ENCODE peak calls at places on chromosomes 4 and X, in eight cellular contexts. One of them, this sample, is unnamed.

GRCh38 chrX:17635231-17635630 is 102.1 kb upstream of the SCML1 start:
- DNase-seq in HCT116: no peak
- DNase-seq in GM23338: peak; percentile 83
- DNase-seq in Panc1: no peak
- DNase-seq in prostate gland: peak; percentile 5
- DNase-seq in GM12878: no peak
- DNase-seq in HL-60: no peak
- DNase-seq in K562: no peak
- DNase-seq in this sample: no peak

GRCh38 chr4:140223056-140223810 is 69.2 kb upstream of the MAML3 start:
- DNase-seq in Panc1: no peak
- DNase-seq in K562: no peak
- DNase-seq in prostate gland: no peak
- DNase-seq in GM23338: no peak
- DNase-seq in HL-60: no peak
- DNase-seq in GM12878: no peak
- DNase-seq in HCT116: peak; percentile 8
- DNase-seq in this sample: no peak

GRCh38 chr4:76147454-76148141 is 599 bp downstream of the NUP54 start:
- DNase-seq in K562: peak; percentile 83
- DNase-seq in GM12878: peak; percentile 15
- DNase-seq in HCT116: peak; percentile 75
- DNase-seq in Panc1: peak; percentile 1
- DNase-seq in HL-60: peak; percentile 39
- DNase-seq in prostate gland: peak; percentile 22
- DNase-seq in GM23338: peak; percentile 98
- DNase-seq in this sample: peak; percentile 28

GRCh38 chrX:39899876-39900787 is 197.6 kb downstream of the BCOR start:
- DNase-seq in GM23338: no peak
- DNase-seq in HL-60: no peak
- DNase-seq in prostate gland: no peak
- DNase-seq in HCT116: no peak
- DNase-seq in K562: no peak
- DNase-seq in Panc1: no peak
- DNase-seq in GM12878: no peak
- DNase-seq in this sample: no peak

GRCh38 chr4:154872198-154872597 is 91.1 kb downstream of the RBM46 start:
- DNase-seq in Panc1: no peak
- DNase-seq in HCT116: no peak
- DNase-seq in HL-60: no peak
- DNase-seq in prostate gland: no peak
- DNase-seq in K562: no peak
- DNase-seq in GM23338: no peak
- DNase-seq in GM12878: no peak
- DNase-seq in this sample: no peak

GRCh38 chrX:68183612-68184214 is 249.6 kb downstream of the OPHN1 start:
- DNase-seq in K562: peak; percentile 15
- DNase-seq in GM12878: no peak
- DNase-seq in HL-60: no peak
- DNase-seq in Panc1: no peak
- DNase-seq in HCT116: no peak
- DNase-seq in prostate gland: no peak
- DNase-seq in GM23338: peak; percentile 65
- DNase-seq in this sample: no peak

GRCh38 chr4:119189638-119190037 is 22.9 kb upstream of the USP53 start:
- DNase-seq in Panc1: no peak
- DNase-seq in HL-60: no peak
- DNase-seq in prostate gland: no peak
- DNase-seq in K562: no peak
- DNase-seq in GM23338: no peak
- DNase-seq in GM12878: no peak
- DNase-seq in HCT116: no peak
- DNase-seq in this sample: no peak

GRCh38 chr4:137310593-137311490 is 221.5 kb downstream of the PCDH18 start:
- DNase-seq in GM23338: no peak
- DNase-seq in Panc1: no peak
- DNase-seq in HCT116: no peak
- DNase-seq in HL-60: no peak
- DNase-seq in K562: no peak
- DNase-seq in prostate gland: no peak
- DNase-seq in GM12878: no peak
- DNase-seq in this sample: no peak

GRCh38 chrX:69524765-69525164 is 20.6 kb downstream of the NALF2 start:
- DNase-seq in HL-60: no peak
- DNase-seq in GM12878: no peak
- DNase-seq in prostate gland: no peak
- DNase-seq in K562: no peak
- DNase-seq in HCT116: no peak
- DNase-seq in Panc1: no peak
- DNase-seq in GM23338: no peak
- DNase-seq in this sample: no peak

GRCh38 chrX:69522052-69522451 is 17.9 kb downstream of the NALF2 start:
- DNase-seq in K562: no peak
- DNase-seq in HCT116: no peak
- DNase-seq in Panc1: no peak
- DNase-seq in HL-60: no peak
- DNase-seq in GM23338: no peak
- DNase-seq in prostate gland: no peak
- DNase-seq in GM12878: no peak
- DNase-seq in this sample: no peak

GRCh38 chrX:69523314-69523713 is 19.2 kb downstream of the NALF2 start:
- DNase-seq in Panc1: no peak
- DNase-seq in GM23338: peak; percentile 11
- DNase-seq in K562: no peak
- DNase-seq in prostate gland: no peak
- DNase-seq in HCT116: no peak
- DNase-seq in HL-60: no peak
- DNase-seq in GM12878: no peak
- DNase-seq in this sample: no peak
- TF ChIP-seq POLR2AphosphoS5 in Panc1: no peak
- TF ChIP-seq POLR2AphosphoS5 in GM23338: no peak
- TF ChIP-seq POLR2AphosphoS5 in K562: no peak
- TF ChIP-seq POLR2AphosphoS5 in prostate gland: no peak
- TF ChIP-seq POLR2AphosphoS5 in HCT116: no peak
- TF ChIP-seq POLR2AphosphoS5 in HL-60: no peak
- TF ChIP-seq POLR2AphosphoS5 in GM12878: no peak
- TF ChIP-seq POLR2AphosphoS5 in this sample: no peak

GRCh38 chrX:107776649-107777535 is 641 bp upstream of the NCBP2L start:
- DNase-seq in HL-60: peak; percentile 60
- DNase-seq in prostate gland: peak; percentile 86
- DNase-seq in GM23338: peak; percentile 88
- DNase-seq in Panc1: peak; percentile 78
- DNase-seq in K562: peak; percentile 73
- DNase-seq in GM12878: peak; percentile 42
- DNase-seq in HCT116: peak; percentile 79
- DNase-seq in this sample: peak; percentile 87

GRCh38 chrX:107773906-107774435 is 1.6 kb downstream of the TSC22D3 start:
- DNase-seq in Panc1: no peak
- DNase-seq in K562: no peak
- DNase-seq in HL-60: no peak
- DNase-seq in GM23338: no peak
- DNase-seq in GM12878: no peak
- DNase-seq in prostate gland: no peak
- DNase-seq in HCT116: no peak
- DNase-seq in this sample: no peak

GRCh38 chrX:107777536-107777832 is at the start of gene NCBP2L:
- DNase-seq in HL-60: no peak
- DNase-seq in prostate gland: no peak
- DNase-seq in HCT116: no peak
- DNase-seq in K562: no peak
- DNase-seq in GM23338: no peak
- DNase-seq in GM12878: no peak
- DNase-seq in Panc1: no peak
- DNase-seq in this sample: no peak

GRCh38 chrX:107775000-107775733 is 420 bp downstream of the TSC22D3 start:
- DNase-seq in GM12878: no peak
- DNase-seq in GM23338: peak; percentile 16
- DNase-seq in prostate gland: no peak
- DNase-seq in K562: no peak
- DNase-seq in HL-60: peak; percentile 28
- DNase-seq in HCT116: no peak
- DNase-seq in Panc1: no peak
- DNase-seq in this sample: no peak

DNA sequence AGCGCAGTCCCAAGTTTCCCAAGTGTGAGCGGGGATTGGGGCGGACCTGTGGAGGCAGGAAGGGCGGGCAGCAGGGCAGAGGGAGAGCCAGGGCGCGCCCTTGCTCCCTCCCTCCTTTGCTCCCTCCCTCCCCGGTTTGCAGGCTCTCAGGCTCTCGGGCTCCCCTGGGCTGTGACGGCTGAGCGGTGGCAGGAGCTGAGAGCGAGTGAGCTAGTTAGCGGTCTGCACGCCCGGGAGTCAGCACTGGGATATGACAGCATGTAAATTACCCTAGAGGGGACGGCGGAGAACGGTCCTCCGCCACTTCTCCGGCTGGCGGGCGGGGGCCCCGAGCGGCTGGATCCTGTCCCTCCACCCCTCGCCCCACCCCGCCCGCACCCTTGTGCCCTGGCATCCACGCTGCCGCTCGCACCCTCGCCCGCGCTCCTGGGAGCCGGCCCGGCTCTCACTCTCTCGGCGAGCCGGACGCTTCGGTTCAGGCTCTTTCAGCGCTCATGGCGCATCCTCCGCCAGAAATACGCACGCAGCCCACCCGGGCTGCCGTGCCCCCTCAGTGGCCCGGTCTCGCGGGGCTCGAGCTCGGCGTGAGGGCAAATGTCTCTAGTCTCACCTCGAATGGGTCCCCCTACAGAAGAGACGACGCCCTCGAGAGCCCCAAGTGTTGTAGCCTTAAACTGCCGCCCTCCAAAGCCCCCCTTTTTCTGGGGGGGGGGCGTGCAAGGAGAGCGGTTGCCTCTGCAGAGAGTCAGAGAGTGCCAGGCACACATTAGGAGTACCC is at the start of gene TSC22D3:
- DNase-seq in HCT116: peak; percentile 29
- DNase-seq in HL-60: no peak
- DNase-seq in prostate gland: peak; percentile 74
- DNase-seq in GM23338: peak; percentile 75
- DNase-seq in Panc1: no peak
- DNase-seq in GM12878: no peak
- DNase-seq in K562: peak; percentile 48
- DNase-seq in this sample: peak; percentile 67
- TF ChIP-seq CTCF in HCT116: no peak
- TF ChIP-seq CTCF in HL-60: no peak
- TF ChIP-seq CTCF in prostate gland: peak; percentile 26
- TF ChIP-seq CTCF in GM23338: no peak
- TF ChIP-seq CTCF in Panc1: peak; percentile 20
- TF ChIP-seq CTCF in GM12878: peak; percentile 22
- TF ChIP-seq CTCF in K562: peak; percentile 41
- TF ChIP-seq CTCF in this sample: no peak

GRCh38 chr4:109916003-109916399 is 3.3 kb downstream of the EGF start:
- DNase-seq in GM23338: no peak
- DNase-seq in K562: no peak
- DNase-seq in HCT116: no peak
- DNase-seq in Panc1: no peak
- DNase-seq in HL-60: no peak
- DNase-seq in GM12878: no peak
- DNase-seq in prostate gland: no peak
- DNase-seq in this sample: no peak

GRCh38 chr4:109912706-109913621 is at the start of gene EGF:
- DNase-seq in prostate gland: no peak
- DNase-seq in HCT116: no peak
- DNase-seq in GM12878: no peak
- DNase-seq in K562: peak; percentile 29
- DNase-seq in Panc1: no peak
- DNase-seq in HL-60: no peak
- DNase-seq in GM23338: peak; percentile 54
- DNase-seq in this sample: no peak

GRCh38 chr4:109915385-109916002 is 2.8 kb downstream of the EGF start:
- DNase-seq in GM12878: no peak
- DNase-seq in prostate gland: no peak
- DNase-seq in HL-60: no peak
- DNase-seq in K562: no peak
- DNase-seq in Panc1: no peak
- DNase-seq in HCT116: no peak
- DNase-seq in GM23338: no peak
- DNase-seq in this sample: no peak

GRCh38 chr4:109913842-109914241 is 1.2 kb downstream of the EGF start:
- DNase-seq in prostate gland: no peak
- DNase-seq in GM23338: no peak
- DNase-seq in Panc1: no peak
- DNase-seq in GM12878: no peak
- DNase-seq in HCT116: no peak
- DNase-seq in HL-60: no peak
- DNase-seq in K562: no peak
- DNase-seq in this sample: no peak

DNA sequence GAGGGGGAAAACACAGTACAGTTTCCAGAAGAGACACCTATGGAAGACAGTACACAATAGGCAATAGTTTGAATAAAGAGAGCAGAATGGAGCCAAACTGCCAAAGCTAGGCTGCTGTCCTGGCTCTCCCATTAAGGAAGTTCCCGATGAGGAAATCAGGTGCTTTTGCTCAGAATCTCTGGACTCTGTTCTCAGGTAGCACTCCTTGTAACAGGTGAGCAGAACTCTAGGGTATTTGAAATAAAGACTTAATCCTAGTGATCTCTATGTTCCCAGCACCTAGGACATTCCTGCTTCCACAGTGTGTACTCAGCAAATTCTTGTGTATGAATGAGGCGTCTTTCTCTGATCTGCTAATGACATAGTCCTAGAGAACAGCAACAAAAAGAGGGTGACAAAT is 1.7 kb downstream of the EGF start:
- DNase-seq in HL-60: no peak
- DNase-seq in K562: no peak
- DNase-seq in HCT116: no peak
- DNase-seq in GM12878: no peak
- DNase-seq in GM23338: peak; percentile 5
- DNase-seq in prostate gland: no peak
- DNase-seq in Panc1: no peak
- DNase-seq in this sample: no peak
- H3K4me3 ChIP-seq in HL-60: no peak overlapping the region
- H3K4me3 ChIP-seq in K562: no peak overlapping the region
- H3K4me3 ChIP-seq in HCT116: no peak overlapping the region
- H3K4me3 ChIP-seq in GM12878: no peak overlapping the region
- H3K4me3 ChIP-seq in GM23338: no peak overlapping the region
- H3K4me3 ChIP-seq in prostate gland: no peak overlapping the region
- H3K4me3 ChIP-seq in Panc1: no peak overlapping the region
- H3K4me3 ChIP-seq in this sample: peak overlapping the region; percentile 29

GRCh38 chr4:39563448-39563847 is 36.2 kb upstream of the UGDH start:
- DNase-seq in HCT116: no peak
- DNase-seq in Panc1: no peak
- DNase-seq in prostate gland: no peak
- DNase-seq in GM23338: no peak
- DNase-seq in GM12878: no peak
- DNase-seq in K562: no peak
- DNase-seq in HL-60: no peak
- DNase-seq in this sample: no peak

GRCh38 chr4:39562792-39563191 is 35.6 kb upstream of the UGDH start:
- DNase-seq in Panc1: no peak
- DNase-seq in GM23338: no peak
- DNase-seq in HCT116: no peak
- DNase-seq in HL-60: no peak
- DNase-seq in GM12878: no peak
- DNase-seq in prostate gland: no peak
- DNase-seq in K562: no peak
- DNase-seq in this sample: no peak

GRCh38 chr4:39568805-39569204 is 41.6 kb upstream of the UGDH start:
- DNase-seq in prostate gland: peak; percentile 24
- DNase-seq in K562: no peak
- DNase-seq in GM12878: peak; percentile 31
- DNase-seq in Panc1: no peak
- DNase-seq in GM23338: no peak
- DNase-seq in HL-60: no peak
- DNase-seq in HCT116: no peak
- DNase-seq in this sample: no peak

GRCh38 chr4:39569209-39569608 is 42.0 kb upstream of the UGDH start:
- DNase-seq in K562: no peak
- DNase-seq in GM23338: no peak
- DNase-seq in GM12878: no peak
- DNase-seq in HL-60: no peak
- DNase-seq in prostate gland: no peak
- DNase-seq in HCT116: no peak
- DNase-seq in Panc1: no peak
- DNase-seq in this sample: no peak

DNA sequence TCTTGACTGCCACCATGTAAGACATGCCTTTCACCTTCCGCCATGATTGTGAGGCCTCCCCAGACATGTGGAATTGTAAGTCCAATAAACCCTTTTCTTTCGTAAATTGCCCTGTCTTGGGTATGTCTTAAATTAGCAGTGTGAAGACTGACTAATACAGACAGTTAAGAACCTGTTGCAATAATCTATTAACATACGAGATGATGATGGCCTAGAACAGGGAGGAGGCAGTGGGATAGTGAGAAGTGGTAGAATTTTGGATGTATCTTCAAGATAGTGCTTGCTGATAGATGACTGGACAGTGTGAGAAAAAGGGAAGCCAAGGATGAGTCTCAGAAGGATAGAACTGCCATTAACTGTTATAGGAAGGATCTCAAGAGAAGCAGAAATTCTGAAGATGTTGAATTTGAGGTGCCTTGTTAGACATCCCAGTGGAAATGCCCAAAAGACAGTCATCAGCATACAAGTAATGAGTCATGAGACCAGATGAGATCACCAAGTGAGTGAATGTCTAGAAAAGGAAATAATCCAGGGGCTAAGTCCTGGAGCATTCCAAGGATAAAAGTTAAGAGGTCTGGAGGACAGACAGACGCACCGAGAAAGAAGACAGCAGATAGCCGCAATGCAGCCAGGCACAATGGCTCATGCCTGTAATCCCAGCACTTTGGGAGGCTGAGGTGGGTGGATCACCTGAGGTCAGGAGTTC is 38.8 kb upstream of the UGDH start:
- DNase-seq in HCT116: no peak
- DNase-seq in K562: no peak
- DNase-seq in prostate gland: no peak
- DNase-seq in GM12878: no peak
- DNase-seq in GM23338: no peak
- DNase-seq in HL-60: no peak
- DNase-seq in Panc1: no peak
- DNase-seq in this sample: no peak
- TF ChIP-seq POLR2AphosphoS5 in HCT116: no peak
- TF ChIP-seq POLR2AphosphoS5 in K562: no peak
- TF ChIP-seq POLR2AphosphoS5 in prostate gland: no peak
- TF ChIP-seq POLR2AphosphoS5 in GM12878: no peak
- TF ChIP-seq POLR2AphosphoS5 in GM23338: no peak
- TF ChIP-seq POLR2AphosphoS5 in HL-60: no peak
- TF ChIP-seq POLR2AphosphoS5 in Panc1: no peak
- TF ChIP-seq POLR2AphosphoS5 in this sample: no peak